ENCODE peak calls at places on chromosome 1, in five cellular contexts. One of them, this sample, is unnamed.

GRCh38 chr1:209854196-209854595 is 26.4 kb downstream of the UTP25 start:
- DNase-seq in body of pancreas: no peak
- DNase-seq in PC-3: no peak
- DNase-seq in ovary: no peak
- DNase-seq in prostate gland: no peak
- DNase-seq in this sample: no peak

GRCh38 chr1:105865546-105865945 is 1190.9 kb upstream of the PRMT6 start:
- DNase-seq in ovary: no peak
- DNase-seq in prostate gland: no peak
- DNase-seq in body of pancreas: no peak
- DNase-seq in PC-3: peak; percentile 91
- DNase-seq in this sample: no peak

GRCh38 chr1:174451408-174451807 is 3.6 kb downstream of the GPR52 start:
- DNase-seq in prostate gland: no peak
- DNase-seq in body of pancreas: no peak
- DNase-seq in PC-3: no peak
- DNase-seq in ovary: no peak
- DNase-seq in this sample: no peak

GRCh38 chr1:117709398-117709797 is 103.5 kb downstream of the TENT5C start:
- DNase-seq in prostate gland: no peak
- DNase-seq in ovary: no peak
- DNase-seq in body of pancreas: no peak
- DNase-seq in PC-3: no peak
- DNase-seq in this sample: no peak

GRCh38 chr1:53927376-53927881 is 18.1 kb downstream of the IFT25 start:
- DNase-seq in prostate gland: no peak
- DNase-seq in body of pancreas: no peak
- DNase-seq in ovary: no peak
- DNase-seq in PC-3: no peak
- DNase-seq in this sample: no peak

GRCh38 chr1:14875781-14876564 is 277.5 kb downstream of the KAZN start:
- DNase-seq in prostate gland: no peak
- DNase-seq in body of pancreas: peak; percentile 47
- DNase-seq in ovary: no peak
- DNase-seq in PC-3: no peak
- DNase-seq in this sample: no peak

GRCh38 chr1:208108646-208109330 is 135.4 kb downstream of the PLXNA2 start:
- DNase-seq in ovary: no peak
- DNase-seq in PC-3: no peak
- DNase-seq in prostate gland: no peak
- DNase-seq in body of pancreas: no peak
- DNase-seq in this sample: no peak

GRCh38 chr1:3587133-3587733 is 24.1 kb downstream of the MEGF6 start:
- DNase-seq in prostate gland: no peak
- DNase-seq in body of pancreas: no peak
- DNase-seq in PC-3: peak; percentile 97
- DNase-seq in ovary: no peak
- DNase-seq in this sample: no peak

GRCh38 chr1:11058595-11059165 is 1.1 kb downstream of the SRM start:
- DNase-seq in prostate gland: no peak
- DNase-seq in ovary: no peak
- DNase-seq in body of pancreas: peak; percentile 63
- DNase-seq in PC-3: no peak
- DNase-seq in this sample: no peak

GRCh38 chr1:17577907-17578297 is 38.4 kb downstream of the ARHGEF10L start:
- DNase-seq in prostate gland: no peak
- DNase-seq in ovary: no peak
- DNase-seq in PC-3: no peak
- DNase-seq in body of pancreas: no peak
- DNase-seq in this sample: no peak

GRCh38 chr1:93501399-93501798 is 53.5 kb downstream of the FNBP1L start:
- DNase-seq in PC-3: no peak
- DNase-seq in ovary: no peak
- DNase-seq in body of pancreas: no peak
- DNase-seq in prostate gland: no peak
- DNase-seq in this sample: no peak

GRCh38 chr1:61050541-61051454 is 31.6 kb upstream of the NFIA start:
- DNase-seq in PC-3: peak; percentile 27
- DNase-seq in ovary: no peak
- DNase-seq in prostate gland: peak; percentile 38
- DNase-seq in body of pancreas: peak; percentile 56
- DNase-seq in this sample: no peak

GRCh38 chr1:61052393-61053280 is 29.7 kb upstream of the NFIA start:
- DNase-seq in body of pancreas: no peak
- DNase-seq in PC-3: no peak
- DNase-seq in ovary: no peak
- DNase-seq in prostate gland: no peak
- DNase-seq in this sample: no peak

GRCh38 chr1:61051455-61052392 is 30.6 kb upstream of the NFIA start:
- DNase-seq in body of pancreas: no peak
- DNase-seq in PC-3: no peak
- DNase-seq in prostate gland: no peak
- DNase-seq in ovary: no peak
- DNase-seq in this sample: no peak

GRCh38 chr1:61047061-61047460 is 35.3 kb upstream of the NFIA start:
- DNase-seq in PC-3: peak; percentile 21
- DNase-seq in prostate gland: no peak
- DNase-seq in ovary: no peak
- DNase-seq in body of pancreas: no peak
- DNase-seq in this sample: no peak

DNA sequence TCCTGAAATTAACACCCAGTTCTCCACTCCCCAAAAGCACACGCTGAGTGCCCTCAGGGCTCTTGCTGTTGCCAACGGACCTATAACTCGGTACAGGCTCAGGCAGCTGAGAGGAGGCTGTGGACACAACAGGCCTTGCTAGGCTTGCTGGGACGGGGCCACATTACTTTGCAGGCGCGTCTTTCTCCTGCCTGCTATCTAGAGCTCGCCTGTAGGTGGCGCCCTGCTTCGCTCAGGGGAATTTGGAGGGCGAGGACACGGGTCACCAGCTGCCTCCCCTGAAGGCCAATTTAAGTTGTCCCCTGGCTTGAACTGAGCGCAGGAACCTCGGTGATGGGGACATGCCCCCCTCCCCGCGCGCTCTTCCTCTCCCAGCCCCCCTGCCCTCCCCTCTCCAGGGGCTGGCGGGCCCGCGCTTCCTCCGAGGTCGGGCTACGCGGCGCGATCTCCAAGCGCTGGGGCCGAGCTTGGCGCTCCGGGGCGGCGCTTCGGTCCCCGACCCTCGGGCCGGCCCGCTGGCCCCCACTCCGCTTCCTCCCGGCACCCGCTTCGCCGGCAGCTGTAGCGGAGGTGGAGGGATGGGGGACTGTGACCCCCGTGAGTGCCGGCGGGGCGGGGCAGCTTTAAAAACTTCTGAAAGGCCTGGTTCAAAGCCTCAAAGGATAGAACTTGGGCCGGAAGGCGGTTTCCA is 32.4 kb upstream of the NFIA start:
- DNase-seq in PC-3: peak; percentile 94
- DNase-seq in ovary: peak; percentile 90
- DNase-seq in body of pancreas: peak; percentile 97
- DNase-seq in prostate gland: peak; percentile 95
- DNase-seq in this sample: peak; percentile 82
- H3K27me3 ChIP-seq in PC-3: no peaks in the 10 kb centered on the region
- H3K27me3 ChIP-seq in ovary: no peaks in the 10 kb centered on the region
- H3K27me3 ChIP-seq in body of pancreas: no peaks in the 10 kb centered on the region
- H3K27me3 ChIP-seq in prostate gland: no peaks in the 10 kb centered on the region
- H3K27me3 ChIP-seq in this sample: peaks cover 5% of the 10 kb centered on the region

GRCh38 chr1:201925301-201925567 is 21.1 kb downstream of the LMOD1 start:
- DNase-seq in PC-3: no peak
- DNase-seq in body of pancreas: no peak
- DNase-seq in prostate gland: no peak
- DNase-seq in ovary: no peak
- DNase-seq in this sample: no peak
- H3K27ac ChIP-seq in PC-3: no peak overlapping the region
- H3K27ac ChIP-seq in body of pancreas: no peak overlapping the region
- H3K27ac ChIP-seq in prostate gland: no peak overlapping the region
- H3K27ac ChIP-seq in ovary: no peak overlapping the region
- H3K27ac ChIP-seq in this sample: no peak overlapping the region

GRCh38 chr1:164586619-164587018 is 27.6 kb downstream of the PBX1 start:
- DNase-seq in body of pancreas: no peak
- DNase-seq in PC-3: no peak
- DNase-seq in ovary: no peak
- DNase-seq in prostate gland: no peak
- DNase-seq in this sample: no peak

GRCh38 chr1:164589408-164589807 is 30.4 kb downstream of the PBX1 start:
- DNase-seq in ovary: no peak
- DNase-seq in body of pancreas: no peak
- DNase-seq in PC-3: no peak
- DNase-seq in prostate gland: no peak
- DNase-seq in this sample: no peak

GRCh38 chr1:164588388-164589341 is 29.7 kb downstream of the PBX1 start:
- DNase-seq in body of pancreas: no peak
- DNase-seq in PC-3: no peak
- DNase-seq in ovary: peak; percentile 94
- DNase-seq in prostate gland: no peak
- DNase-seq in this sample: no peak

GRCh38 chr1:164589961-164590507 is 31.1 kb downstream of the PBX1 start:
- DNase-seq in prostate gland: no peak
- DNase-seq in ovary: no peak
- DNase-seq in PC-3: no peak
- DNase-seq in body of pancreas: no peak
- DNase-seq in this sample: no peak

GRCh38 chr1:164587617-164588367 is 28.8 kb downstream of the PBX1 start:
- DNase-seq in PC-3: peak; percentile 7
- DNase-seq in prostate gland: no peak
- DNase-seq in body of pancreas: no peak
- DNase-seq in ovary: no peak
- DNase-seq in this sample: no peak
- H3K4me1 ChIP-seq in PC-3: no peaks in the 10 kb centered on the region
- H3K4me1 ChIP-seq in prostate gland: peaks cover 21% of the 10 kb centered on the region
- H3K4me1 ChIP-seq in body of pancreas: peaks cover 58% of the 10 kb centered on the region
- H3K4me1 ChIP-seq in ovary: peaks cover 22% of the 10 kb centered on the region
- H3K4me1 ChIP-seq in this sample: no peaks in the 10 kb centered on the region

GRCh38 chr1:35575401-35575958 is 2.4 kb downstream of the TFAP2E start:
- DNase-seq in ovary: no peak
- DNase-seq in body of pancreas: no peak
- DNase-seq in PC-3: no peak
- DNase-seq in prostate gland: no peak
- DNase-seq in this sample: no peak
- H3K27me3 ChIP-seq in ovary: no peaks in the 10 kb centered on the region
- H3K27me3 ChIP-seq in body of pancreas: no peaks in the 10 kb centered on the region
- H3K27me3 ChIP-seq in PC-3: no peaks in the 10 kb centered on the region
- H3K27me3 ChIP-seq in prostate gland: no peaks in the 10 kb centered on the region
- H3K27me3 ChIP-seq in this sample: no peaks in the 10 kb centered on the region

GRCh38 chr1:71465093-71465492 is 384.3 kb upstream of the ZRANB2 start:
- DNase-seq in prostate gland: no peak
- DNase-seq in body of pancreas: no peak
- DNase-seq in ovary: no peak
- DNase-seq in PC-3: no peak
- DNase-seq in this sample: no peak
- H3K27ac ChIP-seq in prostate gland: no peak overlapping the region
- H3K27ac ChIP-seq in body of pancreas: no peak overlapping the region
- H3K27ac ChIP-seq in ovary: no peak overlapping the region
- H3K27ac ChIP-seq in PC-3: no peak overlapping the region
- H3K27ac ChIP-seq in this sample: no peak overlapping the region

DNA sequence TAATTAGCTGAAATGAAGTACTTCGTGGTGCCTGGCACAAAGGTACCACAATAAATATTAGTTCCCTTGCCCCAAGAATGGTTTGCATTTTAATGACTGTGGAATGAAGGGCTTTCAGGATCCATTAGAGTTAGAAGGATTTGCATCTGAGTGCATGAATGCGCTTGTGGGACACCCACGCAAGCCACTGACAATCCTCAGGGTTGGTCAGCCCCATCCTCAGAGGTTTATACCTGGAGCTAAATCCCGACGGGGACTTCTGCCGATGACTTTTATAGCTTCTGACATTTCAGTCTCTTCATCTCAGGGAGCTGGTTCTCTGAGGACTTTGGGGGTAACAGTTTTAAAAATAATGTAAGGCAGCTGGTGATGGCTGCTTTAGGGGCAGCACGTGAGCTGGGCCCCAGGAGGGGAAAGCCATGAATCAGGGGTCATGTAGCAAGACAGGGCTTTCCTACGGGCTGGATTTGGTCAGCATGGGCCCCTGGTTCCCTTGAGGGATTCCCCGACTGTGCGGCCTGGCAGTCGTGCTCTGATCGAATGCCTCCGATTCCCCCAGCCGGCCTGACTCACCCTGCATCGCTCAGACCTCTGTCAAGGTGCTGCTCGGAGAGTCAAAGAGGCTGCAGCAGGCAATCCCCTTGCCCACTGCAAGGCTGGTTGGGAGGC is 20.8 kb upstream of the IL10 start:
- DNase-seq in PC-3: no peak
- DNase-seq in prostate gland: no peak
- DNase-seq in body of pancreas: no peak
- DNase-seq in ovary: no peak
- DNase-seq in this sample: no peak
- H3K4me1 ChIP-seq in PC-3: no peaks in the 10 kb centered on the region
- H3K4me1 ChIP-seq in prostate gland: no peaks in the 10 kb centered on the region
- H3K4me1 ChIP-seq in body of pancreas: peaks cover 24% of the 10 kb centered on the region
- H3K4me1 ChIP-seq in ovary: no peaks in the 10 kb centered on the region
- H3K4me1 ChIP-seq in this sample: peaks cover 43% of the 10 kb centered on the region

GRCh38 chr1:110607663-110608230 is 1.6 kb upstream of the KCNA2 start:
- DNase-seq in ovary: no peak
- DNase-seq in prostate gland: no peak
- DNase-seq in body of pancreas: no peak
- DNase-seq in PC-3: no peak
- DNase-seq in this sample: no peak

GRCh38 chr1:110605901-110606783 is at the start of gene KCNA2:
- DNase-seq in ovary: no peak
- DNase-seq in body of pancreas: peak; percentile 54
- DNase-seq in PC-3: no peak
- DNase-seq in prostate gland: no peak
- DNase-seq in this sample: peak; percentile 15

GRCh38 chr1:110606784-110607662 is 865 bp upstream of the KCNA2 start:
- DNase-seq in ovary: no peak
- DNase-seq in prostate gland: no peak
- DNase-seq in body of pancreas: peak; percentile 21
- DNase-seq in PC-3: no peak
- DNase-seq in this sample: peak; percentile 31

GRCh38 chr1:110604586-110605148 is 1.5 kb downstream of the KCNA2 start:
- DNase-seq in ovary: no peak
- DNase-seq in body of pancreas: no peak
- DNase-seq in prostate gland: no peak
- DNase-seq in PC-3: no peak
- DNase-seq in this sample: no peak

DNA sequence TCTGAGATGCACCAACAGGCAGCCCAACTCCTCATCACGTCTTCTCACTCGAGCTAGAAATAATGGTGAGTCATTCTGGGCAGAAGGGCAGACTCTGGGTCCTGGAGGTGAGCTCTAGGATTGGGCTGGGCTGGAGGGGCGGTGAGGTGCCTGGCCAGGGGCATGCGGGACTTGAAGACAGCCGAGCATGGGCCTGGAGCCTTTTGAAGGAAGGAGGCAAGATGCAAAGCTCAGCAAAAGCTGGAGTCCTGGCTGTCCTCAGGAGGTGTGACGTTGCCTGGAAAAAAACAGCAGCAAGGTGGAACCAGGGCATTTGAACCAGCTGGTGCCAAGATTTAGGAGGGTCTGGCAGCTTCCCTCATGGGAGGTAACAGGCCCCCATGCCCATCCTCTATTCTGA is 712 bp downstream of the KCNA2 start:
- DNase-seq in body of pancreas: no peak
- DNase-seq in PC-3: no peak
- DNase-seq in ovary: no peak
- DNase-seq in prostate gland: no peak
- DNase-seq in this sample: no peak
- H3K27me3 ChIP-seq in body of pancreas: peaks cover 12% of the 10 kb centered on the region
- H3K27me3 ChIP-seq in PC-3: peaks cover 92% of the 10 kb centered on the region
- H3K27me3 ChIP-seq in ovary: no peaks in the 10 kb centered on the region
- H3K27me3 ChIP-seq in prostate gland: no peaks in the 10 kb centered on the region
- H3K27me3 ChIP-seq in this sample: peaks cover 31% of the 10 kb centered on the region

GRCh38 chr1:167185062-167185461 is 35.6 kb upstream of the POU2F1 start:
- DNase-seq in ovary: no peak
- DNase-seq in prostate gland: no peak
- DNase-seq in body of pancreas: no peak
- DNase-seq in PC-3: no peak
- DNase-seq in this sample: no peak
- H3K27ac ChIP-seq in ovary: no peak overlapping the region
- H3K27ac ChIP-seq in prostate gland: no peak overlapping the region
- H3K27ac ChIP-seq in body of pancreas: no peak overlapping the region
- H3K27ac ChIP-seq in PC-3: no peak overlapping the region
- H3K27ac ChIP-seq in this sample: no peak overlapping the region

This sample was measured in CD4-positive, alpha-beta memory T cell.